ENCODE peak calls at places on chromosomes 3 and 15, in four cellular contexts. One of them, this sample, is unnamed.

GRCh38 chr15:72078887-72079286 is 39.1 kb downstream of the MYO9A start:
- DNase-seq in spleen: no peak
- DNase-seq in activated CD8-positive, alpha-beta memory T cell treated with anti-CD3 and anti-CD28 coated beads, Interleukin-2, amount 50 U/mL, for 48 hours: no peak
- DNase-seq in SW480: no peak
- DNase-seq in this sample: no peak

GRCh38 chr3:79973917-79974595 is 206.3 kb upstream of the ROBO1 start:
- DNase-seq in spleen: no peak
- DNase-seq in activated CD8-positive, alpha-beta memory T cell treated with anti-CD3 and anti-CD28 coated beads, Interleukin-2, amount 50 U/mL, for 48 hours: no peak
- DNase-seq in SW480: no peak
- DNase-seq in this sample: no peak

GRCh38 chr15:52234596-52235541 is 43.7 kb upstream of the GNB5 start:
- DNase-seq in spleen: peak; percentile 88
- DNase-seq in activated CD8-positive, alpha-beta memory T cell treated with anti-CD3 and anti-CD28 coated beads, Interleukin-2, amount 50 U/mL, for 48 hours: no peak
- DNase-seq in SW480: no peak
- DNase-seq in this sample: no peak

GRCh38 chr15:81484076-81484475 is 110.1 kb upstream of the TMC3 start:
- DNase-seq in spleen: no peak
- DNase-seq in activated CD8-positive, alpha-beta memory T cell treated with anti-CD3 and anti-CD28 coated beads, Interleukin-2, amount 50 U/mL, for 48 hours: no peak
- DNase-seq in SW480: no peak
- DNase-seq in this sample: no peak

GRCh38 chr3:161273589-161274218 is 52.6 kb downstream of the NMD3 start:
- DNase-seq in spleen: no peak
- DNase-seq in activated CD8-positive, alpha-beta memory T cell treated with anti-CD3 and anti-CD28 coated beads, Interleukin-2, amount 50 U/mL, for 48 hours: no peak
- DNase-seq in SW480: peak; percentile 21
- DNase-seq in this sample: no peak

GRCh38 chr3:81888822-81889557 is 127.5 kb upstream of the GBE1 start:
- DNase-seq in spleen: no peak
- DNase-seq in activated CD8-positive, alpha-beta memory T cell treated with anti-CD3 and anti-CD28 coated beads, Interleukin-2, amount 50 U/mL, for 48 hours: no peak
- DNase-seq in SW480: no peak
- DNase-seq in this sample: no peak

GRCh38 chr3:66153471-66153870 is 67.3 kb upstream of the SLC25A26 start:
- DNase-seq in spleen: no peak
- DNase-seq in activated CD8-positive, alpha-beta memory T cell treated with anti-CD3 and anti-CD28 coated beads, Interleukin-2, amount 50 U/mL, for 48 hours: no peak
- DNase-seq in SW480: no peak
- DNase-seq in this sample: no peak

GRCh38 chr15:76327191-76328105 is 9.1 kb upstream of the ISL2 start:
- DNase-seq in spleen: no peak
- DNase-seq in activated CD8-positive, alpha-beta memory T cell treated with anti-CD3 and anti-CD28 coated beads, Interleukin-2, amount 50 U/mL, for 48 hours: no peak
- DNase-seq in SW480: no peak
- DNase-seq in this sample: no peak

GRCh38 chr3:69770976-69771634 is 31.8 kb downstream of the MITF start:
- DNase-seq in spleen: no peak
- DNase-seq in activated CD8-positive, alpha-beta memory T cell treated with anti-CD3 and anti-CD28 coated beads, Interleukin-2, amount 50 U/mL, for 48 hours: no peak
- DNase-seq in SW480: no peak
- DNase-seq in this sample: no peak

GRCh38 chr3:59733041-59733809 is 683.4 kb upstream of the CFAP20DC start:
- DNase-seq in spleen: no peak
- DNase-seq in activated CD8-positive, alpha-beta memory T cell treated with anti-CD3 and anti-CD28 coated beads, Interleukin-2, amount 50 U/mL, for 48 hours: no peak
- DNase-seq in SW480: no peak
- DNase-seq in this sample: no peak

GRCh38 chr15:68980786-68981185 is 33.7 kb upstream of the NOX5 start:
- DNase-seq in spleen: no peak
- DNase-seq in activated CD8-positive, alpha-beta memory T cell treated with anti-CD3 and anti-CD28 coated beads, Interleukin-2, amount 50 U/mL, for 48 hours: no peak
- DNase-seq in SW480: no peak
- DNase-seq in this sample: no peak

GRCh38 chr3:94616833-94617232 is 554.0 kb downstream of the NSUN3 start:
- DNase-seq in spleen: no peak
- DNase-seq in activated CD8-positive, alpha-beta memory T cell treated with anti-CD3 and anti-CD28 coated beads, Interleukin-2, amount 50 U/mL, for 48 hours: no peak
- DNase-seq in SW480: no peak
- DNase-seq in this sample: no peak

GRCh38 chr3:196055683-196056270 is 26.1 kb downstream of the TFRC start:
- DNase-seq in spleen: no peak
- DNase-seq in activated CD8-positive, alpha-beta memory T cell treated with anti-CD3 and anti-CD28 coated beads, Interleukin-2, amount 50 U/mL, for 48 hours: no peak
- DNase-seq in SW480: no peak
- DNase-seq in this sample: no peak

GRCh38 chr3:159187706-159188105 is 385.9 kb downstream of the MFSD1 start:
- DNase-seq in spleen: no peak
- DNase-seq in activated CD8-positive, alpha-beta memory T cell treated with anti-CD3 and anti-CD28 coated beads, Interleukin-2, amount 50 U/mL, for 48 hours: no peak
- DNase-seq in SW480: no peak
- DNase-seq in this sample: no peak

GRCh38 chr15:78761891-78762385 is 49.3 kb downstream of the ADAMTS7 start:
- DNase-seq in spleen: peak; percentile 81
- DNase-seq in activated CD8-positive, alpha-beta memory T cell treated with anti-CD3 and anti-CD28 coated beads, Interleukin-2, amount 50 U/mL, for 48 hours: no peak
- DNase-seq in SW480: no peak
- DNase-seq in this sample: no peak

GRCh38 chr3:179454887-179455286 is 3.6 kb upstream of the GNB4 start:
- DNase-seq in spleen: no peak
- DNase-seq in activated CD8-positive, alpha-beta memory T cell treated with anti-CD3 and anti-CD28 coated beads, Interleukin-2, amount 50 U/mL, for 48 hours: no peak
- DNase-seq in SW480: no peak
- DNase-seq in this sample: no peak

GRCh38 chr15:37015025-37015424 is 85.3 kb downstream of the MEIS2 start:
- DNase-seq in spleen: no peak
- DNase-seq in activated CD8-positive, alpha-beta memory T cell treated with anti-CD3 and anti-CD28 coated beads, Interleukin-2, amount 50 U/mL, for 48 hours: no peak
- DNase-seq in SW480: no peak
- DNase-seq in this sample: no peak

GRCh38 chr3:52791396-52791795 is 3.2 kb upstream of the ITIH3 start:
- DNase-seq in spleen: no peak
- DNase-seq in activated CD8-positive, alpha-beta memory T cell treated with anti-CD3 and anti-CD28 coated beads, Interleukin-2, amount 50 U/mL, for 48 hours: no peak
- DNase-seq in SW480: no peak
- DNase-seq in this sample: no peak

GRCh38 chr15:66832679-66833078 is 130.6 kb downstream of the SMAD6 start:
- DNase-seq in spleen: peak; percentile 2
- DNase-seq in activated CD8-positive, alpha-beta memory T cell treated with anti-CD3 and anti-CD28 coated beads, Interleukin-2, amount 50 U/mL, for 48 hours: no peak
- DNase-seq in SW480: no peak
- DNase-seq in this sample: no peak

GRCh38 chr15:64930019-64930652 is 18.4 kb downstream of the ANKDD1A start:
- DNase-seq in spleen: no peak
- DNase-seq in activated CD8-positive, alpha-beta memory T cell treated with anti-CD3 and anti-CD28 coated beads, Interleukin-2, amount 50 U/mL, for 48 hours: peak; percentile 12
- DNase-seq in SW480: no peak
- DNase-seq in this sample: no peak

GRCh38 chr3:191030983-191031382 is 168.1 kb upstream of the OSTN start:
- DNase-seq in spleen: no peak
- DNase-seq in activated CD8-positive, alpha-beta memory T cell treated with anti-CD3 and anti-CD28 coated beads, Interleukin-2, amount 50 U/mL, for 48 hours: no peak
- DNase-seq in SW480: no peak
- DNase-seq in this sample: no peak

GRCh38 chr3:48397767-48398681 is 26.0 kb downstream of the FBXW12 start:
- DNase-seq in spleen: no peak
- DNase-seq in activated CD8-positive, alpha-beta memory T cell treated with anti-CD3 and anti-CD28 coated beads, Interleukin-2, amount 50 U/mL, for 48 hours: no peak
- DNase-seq in SW480: no peak
- DNase-seq in this sample: no peak

GRCh38 chr3:72033709-72034428 is 248.9 kb upstream of the PROK2 start:
- DNase-seq in spleen: no peak
- DNase-seq in activated CD8-positive, alpha-beta memory T cell treated with anti-CD3 and anti-CD28 coated beads, Interleukin-2, amount 50 U/mL, for 48 hours: no peak
- DNase-seq in SW480: no peak
- DNase-seq in this sample: no peak

GRCh38 chr3:151316267-151316991 is at the start of gene GPR87:
- DNase-seq in spleen: no peak
- DNase-seq in activated CD8-positive, alpha-beta memory T cell treated with anti-CD3 and anti-CD28 coated beads, Interleukin-2, amount 50 U/mL, for 48 hours: no peak
- DNase-seq in SW480: no peak
- DNase-seq in this sample: no peak

GRCh38 chr3:195095035-195095703 is 175.8 kb downstream of the XXYLT1 start:
- DNase-seq in spleen: peak; percentile 88
- DNase-seq in activated CD8-positive, alpha-beta memory T cell treated with anti-CD3 and anti-CD28 coated beads, Interleukin-2, amount 50 U/mL, for 48 hours: no peak
- DNase-seq in SW480: peak; percentile 43
- DNase-seq in this sample: peak; percentile 61

GRCh38 chr3:149004622-149005021 is 13.3 kb downstream of the GYG1 start:
- DNase-seq in spleen: no peak
- DNase-seq in activated CD8-positive, alpha-beta memory T cell treated with anti-CD3 and anti-CD28 coated beads, Interleukin-2, amount 50 U/mL, for 48 hours: no peak
- DNase-seq in SW480: no peak
- DNase-seq in this sample: no peak

GRCh38 chr15:66494262-66494661 is 3.3 kb downstream of the SNAPC5 start:
- DNase-seq in spleen: no peak
- DNase-seq in activated CD8-positive, alpha-beta memory T cell treated with anti-CD3 and anti-CD28 coated beads, Interleukin-2, amount 50 U/mL, for 48 hours: no peak
- DNase-seq in SW480: no peak
- DNase-seq in this sample: no peak

GRCh38 chr3:40975711-40976121 is 223.6 kb upstream of the CTNNB1 start:
- DNase-seq in spleen: no peak
- DNase-seq in activated CD8-positive, alpha-beta memory T cell treated with anti-CD3 and anti-CD28 coated beads, Interleukin-2, amount 50 U/mL, for 48 hours: no peak
- DNase-seq in SW480: no peak
- DNase-seq in this sample: no peak

GRCh38 chr15:31437686-31438085 is 111.1 kb downstream of the KLF13 start:
- DNase-seq in spleen: no peak
- DNase-seq in activated CD8-positive, alpha-beta memory T cell treated with anti-CD3 and anti-CD28 coated beads, Interleukin-2, amount 50 U/mL, for 48 hours: peak; percentile 84
- DNase-seq in SW480: no peak
- DNase-seq in this sample: no peak

GRCh38 chr3:32154180-32154579 is 47.8 kb downstream of the GPD1L start:
- DNase-seq in spleen: no peak
- DNase-seq in activated CD8-positive, alpha-beta memory T cell treated with anti-CD3 and anti-CD28 coated beads, Interleukin-2, amount 50 U/mL, for 48 hours: no peak
- DNase-seq in SW480: no peak
- DNase-seq in this sample: no peak

GRCh38 chr15:101608182-101608581 is 44.0 kb downstream of the TM2D3 start:
- DNase-seq in spleen: no peak
- DNase-seq in activated CD8-positive, alpha-beta memory T cell treated with anti-CD3 and anti-CD28 coated beads, Interleukin-2, amount 50 U/mL, for 48 hours: no peak
- DNase-seq in SW480: peak; percentile 27
- DNase-seq in this sample: no peak

GRCh38 chr15:35665855-35666536 is 120.0 kb upstream of the DPH6 start:
- DNase-seq in spleen: no peak
- DNase-seq in activated CD8-positive, alpha-beta memory T cell treated with anti-CD3 and anti-CD28 coated beads, Interleukin-2, amount 50 U/mL, for 48 hours: no peak
- DNase-seq in SW480: no peak
- DNase-seq in this sample: no peak

GRCh38 chr3:87354399-87354798 is 78.0 kb upstream of the POU1F1 start:
- DNase-seq in spleen: no peak
- DNase-seq in activated CD8-positive, alpha-beta memory T cell treated with anti-CD3 and anti-CD28 coated beads, Interleukin-2, amount 50 U/mL, for 48 hours: no peak
- DNase-seq in SW480: no peak
- DNase-seq in this sample: no peak

GRCh38 chr3:188877381-188877780 is 294.4 kb upstream of the TPRG1 start:
- DNase-seq in spleen: no peak
- DNase-seq in activated CD8-positive, alpha-beta memory T cell treated with anti-CD3 and anti-CD28 coated beads, Interleukin-2, amount 50 U/mL, for 48 hours: no peak
- DNase-seq in SW480: no peak
- DNase-seq in this sample: no peak

GRCh38 chr3:42545284-42545900 is 36.4 kb downstream of the SEC22C start:
- DNase-seq in spleen: no peak
- DNase-seq in activated CD8-positive, alpha-beta memory T cell treated with anti-CD3 and anti-CD28 coated beads, Interleukin-2, amount 50 U/mL, for 48 hours: no peak
- DNase-seq in SW480: no peak
- DNase-seq in this sample: peak; percentile 30

GRCh38 chr3:178182337-178182761 is 353.9 kb upstream of the KCNMB2 start:
- DNase-seq in spleen: peak; percentile 63
- DNase-seq in activated CD8-positive, alpha-beta memory T cell treated with anti-CD3 and anti-CD28 coated beads, Interleukin-2, amount 50 U/mL, for 48 hours: no peak
- DNase-seq in SW480: no peak
- DNase-seq in this sample: peak; percentile 12

GRCh38 chr3:152865675-152866074 is 30.7 kb downstream of the P2RY1 start:
- DNase-seq in spleen: no peak
- DNase-seq in activated CD8-positive, alpha-beta memory T cell treated with anti-CD3 and anti-CD28 coated beads, Interleukin-2, amount 50 U/mL, for 48 hours: no peak
- DNase-seq in SW480: no peak
- DNase-seq in this sample: no peak

GRCh38 chr3:170149016-170149415 is 32.5 kb downstream of the PHC3 start:
- DNase-seq in spleen: no peak
- DNase-seq in activated CD8-positive, alpha-beta memory T cell treated with anti-CD3 and anti-CD28 coated beads, Interleukin-2, amount 50 U/mL, for 48 hours: no peak
- DNase-seq in SW480: no peak
- DNase-seq in this sample: no peak

GRCh38 chr3:193605876-193606275 is 12.9 kb downstream of the OPA1 start:
- DNase-seq in spleen: no peak
- DNase-seq in activated CD8-positive, alpha-beta memory T cell treated with anti-CD3 and anti-CD28 coated beads, Interleukin-2, amount 50 U/mL, for 48 hours: no peak
- DNase-seq in SW480: peak; percentile 48
- DNase-seq in this sample: peak; percentile 28

This sample was measured in glutamatergic neuron.